ENCODE peak calls at places on chromosomes 13 and 19, in six cellular contexts. One of them, this sample, is unnamed.

GRCh38 chr19:1745589-1746031 is 7.7 kb upstream of the ONECUT3 start:
- DNase-seq in EH: peak
- DNase-seq in cardiac muscle cell: no peak
- DNase-seq in lower leg skin: no peak
- DNase-seq in NCI-H1092: no peak
- DNase-seq in retinal pigment epithelial cell: no peak
- DNase-seq in this sample: no peak

GRCh38 chr13:30520571-30520970 is 54.8 kb upstream of the HMGB1 start:
- DNase-seq in cardiac muscle cell: no peak
- DNase-seq in lower leg skin: no peak
- DNase-seq in EH: peak
- DNase-seq in retinal pigment epithelial cell: no peak
- DNase-seq in NCI-H1092: no peak
- DNase-seq in this sample: peak

GRCh38 chr13:26719356-26719945 is 41.1 kb downstream of the GPR12 start:
- DNase-seq in cardiac muscle cell: no peak
- DNase-seq in lower leg skin: no peak
- DNase-seq in retinal pigment epithelial cell: no peak
- DNase-seq in EH: peak
- DNase-seq in NCI-H1092: peak
- DNase-seq in this sample: no peak

GRCh38 chr19:31759359-31759758 is 410.1 kb upstream of the TSHZ3 start:
- DNase-seq in NCI-H1092: no peak
- DNase-seq in EH: no peak
- DNase-seq in retinal pigment epithelial cell: no peak
- DNase-seq in cardiac muscle cell: no peak
- DNase-seq in lower leg skin: no peak
- DNase-seq in this sample: no peak

GRCh38 chr19:34269968-34270621 is 15.7 kb downstream of the GARRE1 start:
- DNase-seq in retinal pigment epithelial cell: no peak
- DNase-seq in cardiac muscle cell: no peak
- DNase-seq in lower leg skin: peak
- DNase-seq in EH: peak
- DNase-seq in NCI-H1092: no peak
- DNase-seq in this sample: peak

GRCh38 chr19:15466851-15467733 is 2.7 kb upstream of the RASAL3 start:
- DNase-seq in retinal pigment epithelial cell: no peak
- DNase-seq in EH: peak
- DNase-seq in NCI-H1092: no peak
- DNase-seq in lower leg skin: no peak
- DNase-seq in cardiac muscle cell: no peak
- DNase-seq in this sample: peak

GRCh38 chr13:41407380-41407779 is 50.0 kb upstream of the RGCC start:
- DNase-seq in cardiac muscle cell: no peak
- DNase-seq in EH: peak
- DNase-seq in retinal pigment epithelial cell: no peak
- DNase-seq in NCI-H1092: no peak
- DNase-seq in lower leg skin: no peak
- DNase-seq in this sample: peak

GRCh38 chr13:62320129-62320724 is 904.6 kb upstream of the PCDH20 start:
- DNase-seq in retinal pigment epithelial cell: peak
- DNase-seq in lower leg skin: no peak
- DNase-seq in EH: no peak
- DNase-seq in NCI-H1092: peak
- DNase-seq in cardiac muscle cell: peak
- DNase-seq in this sample: peak